ENCODE peak calls at places on chromosomes 12 and 14, in ten cellular contexts. N is A549, B is ovary, C is gastrocnemius medialis, W is H1, Y is breast epithelium, K is thyroid gland, E is heart left ventricle, L is stomach, P is H54. F is an unnamed sample.

GRCh38 chr12:2819810-2820209 is 7.3 kb downstream of the ITFG2 start:
- DNase-seq in N (no peak), B (no peak), C (no peak), W (no peak), Y (no peak), K (no peak), E (no peak), L (no peak), P (no peak), F (no peak)

GRCh38 chr14:93015039-93015438 is 92.1 kb downstream of the CHGA start:
- DNase-seq in N (no peak), B (no peak), C (no peak), W (no peak), Y (no peak), K (no peak), E (no peak), L (no peak), P (no peak), F (no peak)

GRCh38 chr12:4908694-4909396 is 860 bp upstream of the KCNA1 start:
- DNase-seq in N (no peak), B (no peak), C (no peak), W (peak; percentile 90), Y (no peak), K (peak; percentile 10), E (no peak), L (no peak), P (no peak), F (no peak)

GRCh38 chr14:99839696-99840095 is 46.5 kb downstream of the EML1 start:
- DNase-seq in N (no peak), B (no peak), C (no peak), W (no peak), Y (no peak), K (no peak), E (no peak), L (no peak), P (no peak), F (no peak)

GRCh38 chr12:130703733-130704375 is 12.2 kb downstream of the RIMBP2 start:
- DNase-seq in N (no peak), B (no peak), C (no peak), W (no peak), Y (no peak), K (no peak), E (no peak), L (no peak), P (no peak), F (no peak)

GRCh38 chr14:93105362-93105761 is 10.4 kb downstream of the ITPK1 start:
- DNase-seq in N (no peak), B (no peak), C (peak; percentile 31), W (no peak), Y (no peak), K (no peak), E (no peak), L (peak; percentile 41), P (no peak), F (no peak)

GRCh38 chr12:93778306-93778705 is 101.1 kb downstream of the CRADD start:
- DNase-seq in N (no peak), B (peak; percentile 62), C (peak; percentile 76), W (no peak), Y (no peak), K (peak; percentile 15), E (no peak), L (no peak), P (no peak), F (no peak)

GRCh38 chr12:91189526-91189925 is 6.9 kb upstream of the DCN start:
- DNase-seq in N (no peak), B (no peak), C (no peak), W (no peak), Y (no peak), K (no peak), E (no peak), L (no peak), P (no peak), F (no peak)

GRCh38 chr12:65695077-65695865 is 129.0 kb upstream of the HMGA2 start:
- DNase-seq in N (peak; percentile 90), B (peak; percentile 23), C (no peak), W (no peak), Y (peak; percentile 75), K (peak; percentile 82), E (peak; percentile 70), L (peak; percentile 78), P (peak; percentile 47), F (no peak)

GRCh38 chr12:34391771-34392581 is 369.7 kb downstream of the ALG10 start:
- DNase-seq in N (no peak), B (no peak), C (no peak), W (no peak), Y (peak; percentile 35), K (no peak), E (peak; percentile 60), L (peak; percentile 11), P (no peak), F (no peak)

DNA sequence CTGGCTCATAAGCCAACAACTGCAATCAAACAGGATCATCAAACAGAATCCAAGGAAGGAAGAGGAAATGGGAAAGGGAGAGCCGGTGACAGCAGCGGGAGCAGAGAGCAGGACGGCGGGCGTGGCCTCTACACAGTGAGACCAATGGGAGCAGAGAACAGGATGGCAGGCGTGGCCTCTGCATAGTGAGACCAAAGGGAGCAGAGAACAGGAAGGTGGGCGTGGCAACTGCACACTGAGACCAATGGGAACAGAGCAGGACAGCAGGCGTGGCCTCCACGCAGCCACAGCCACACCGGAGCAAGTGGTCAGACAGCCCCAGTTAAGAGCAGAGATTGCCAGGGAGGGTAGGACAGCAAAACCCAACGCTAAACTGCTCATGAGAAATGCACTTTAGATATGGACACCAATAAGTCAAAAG is 16.4 kb downstream of the LRCOL1 start:
- DNase-seq in N (peak; percentile 98), B (peak; percentile 91), C (peak; percentile 86), W (no peak), Y (peak; percentile 96), K (peak; percentile 90), E (peak; percentile 94), L (peak; percentile 95), P (peak; percentile 98), F (peak; percentile 23)
- TF ChIP-seq POLR2A in N (no peak), B (no peak), C (no peak), W (no peak), Y (no peak), K (peak; percentile 28), E (no peak), L (no peak), P (peak; percentile 39), F (no peak)

GRCh38 chr14:74924061-74924460 is 1.0 kb upstream of the RPS6KL1 start:
- DNase-seq in N (no peak), B (no peak), C (no peak), W (no peak), Y (no peak), K (no peak), E (peak; percentile 37), L (no peak), P (no peak), F (no peak)

GRCh38 chr14:74921987-74922751 is 891 bp downstream of the RPS6KL1 start:
- DNase-seq in N (no peak), B (no peak), C (no peak), W (no peak), Y (no peak), K (no peak), E (no peak), L (no peak), P (no peak), F (peak; percentile 44)

GRCh38 chr14:74921053-74921620 is 1.9 kb downstream of the RPS6KL1 start:
- DNase-seq in N (no peak), B (no peak), C (no peak), W (no peak), Y (no peak), K (no peak), E (no peak), L (no peak), P (no peak), F (no peak)

GRCh38 chr14:74920281-74920680 is 2.8 kb downstream of the RPS6KL1 start:
- DNase-seq in N (no peak), B (no peak), C (no peak), W (no peak), Y (no peak), K (no peak), E (no peak), L (no peak), P (no peak), F (no peak)

GRCh38 chr14:74922752-74923401 is at the start of gene RPS6KL1:
- DNase-seq in N (peak; percentile 57), B (peak; percentile 74), C (peak; percentile 87), W (peak; percentile 50), Y (peak; percentile 82), K (peak; percentile 90), E (peak; percentile 90), L (peak; percentile 81), P (no peak), F (peak; percentile 92)
- TF ChIP-seq POLR2A in N (no peak), B (no peak), C (peak; percentile 56), W (peak; percentile 80), Y (no peak), K (peak; percentile 32), E (no peak), L (no peak), P (no peak), F (peak; percentile 66)

GRCh38 chr12:11649413-11650278 is at the start of gene ETV6:
- DNase-seq in N (peak; percentile 87), B (peak; percentile 80), C (peak; percentile 61), W (no peak), Y (no peak), K (peak; percentile 78), E (peak; percentile 77), L (peak; percentile 73), P (peak; percentile 80), F (peak; percentile 65)

GRCh38 chr12:11650279-11650696 is 814 bp downstream of the ETV6 start:
- DNase-seq in N (no peak), B (peak; percentile 47), C (peak; percentile 26), W (no peak), Y (no peak), K (no peak), E (no peak), L (no peak), P (no peak), F (no peak)

GRCh38 chr12:11651785-11652184 is 2.3 kb downstream of the ETV6 start:
- DNase-seq in N (no peak), B (no peak), C (no peak), W (no peak), Y (no peak), K (no peak), E (no peak), L (no peak), P (no peak), F (peak; percentile 20)

GRCh38 chr12:11651377-11651776 is 1.9 kb downstream of the ETV6 start:
- DNase-seq in N (no peak), B (no peak), C (no peak), W (no peak), Y (no peak), K (no peak), E (no peak), L (no peak), P (no peak), F (peak; percentile 44)

GRCh38 chr12:11650697-11651281 is 1.3 kb downstream of the ETV6 start:
- DNase-seq in N (no peak), B (no peak), C (no peak), W (no peak), Y (no peak), K (no peak), E (no peak), L (no peak), P (no peak), F (peak; percentile 56)
- TF ChIP-seq POLR2A in N (no peak), B (no peak), C (no peak), W (no peak), Y (no peak), K (peak; percentile 33), E (no peak), L (no peak), P (no peak), F (peak; percentile 48)

DNA sequence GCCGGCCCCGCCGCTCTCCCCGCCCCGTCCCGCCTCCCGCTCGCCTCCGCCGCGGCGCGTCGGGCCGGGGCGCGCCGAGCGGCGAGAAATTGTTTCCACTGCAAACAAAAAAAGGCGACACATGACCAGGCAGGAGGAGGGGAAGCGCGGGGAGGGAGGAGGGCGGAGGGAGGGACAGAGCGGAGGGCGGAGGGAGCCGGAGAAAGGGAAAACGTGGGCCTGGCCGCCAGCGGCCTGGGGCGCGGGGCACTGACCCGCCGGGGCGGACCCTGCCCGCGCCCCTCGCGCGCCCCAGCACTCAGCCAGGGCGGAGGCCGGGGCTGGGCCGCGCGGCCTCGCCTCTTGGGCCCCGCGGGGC is at the start of gene FOXN3:
- DNase-seq in N (peak; percentile 87), B (peak; percentile 93), C (peak; percentile 94), W (peak; percentile 60), Y (peak; percentile 94), K (peak; percentile 92), E (peak; percentile 95), L (peak; percentile 92), P (peak; percentile 54), F (peak; percentile 93)
- TF ChIP-seq POLR2A in N (no peak), B (peak; percentile 20), C (peak; percentile 82), W (no peak), Y (no peak), K (peak; percentile 80), E (no peak), L (no peak), P (no peak), F (no peak)

F was measured in erythroblast.